ENCODE peak calls at places on chromosomes 11 and 22, in six cellular contexts. One of them, this sample, is unnamed.

GRCh38 chr11:123429851-123430735 is at the start of gene GRAMD1B:
- DNase-seq in H1: peak; percentile 87
- DNase-seq in GM12892: peak; percentile 74
- DNase-seq in GM12878: no peak
- DNase-seq in HepG2: no peak
- DNase-seq in K562: no peak
- DNase-seq in this sample: peak; percentile 82

GRCh38 chr11:72700026-72700610 is 25.9 kb upstream of the PDE2A start:
- DNase-seq in HepG2: no peak
- DNase-seq in K562: no peak
- DNase-seq in GM12878: no peak
- DNase-seq in GM12892: no peak
- DNase-seq in H1: no peak
- DNase-seq in this sample: no peak

GRCh38 chr11:95076416-95076815 is 9.7 kb downstream of the SRSF8 start:
- DNase-seq in GM12892: no peak
- DNase-seq in H1: no peak
- DNase-seq in GM12878: no peak
- DNase-seq in K562: no peak
- DNase-seq in HepG2: no peak
- DNase-seq in this sample: no peak

GRCh38 chr22:49735411-49736311 is 92.0 kb downstream of the BRD1 start:
- DNase-seq in GM12892: no peak
- DNase-seq in H1: peak; percentile 86
- DNase-seq in HepG2: no peak
- DNase-seq in K562: peak; percentile 69
- DNase-seq in GM12878: no peak
- DNase-seq in this sample: no peak

GRCh38 chr11:110381214-110381613 is 48.5 kb upstream of the FDX1 start:
- DNase-seq in HepG2: no peak
- DNase-seq in K562: no peak
- DNase-seq in GM12878: no peak
- DNase-seq in GM12892: no peak
- DNase-seq in H1: no peak
- DNase-seq in this sample: no peak

GRCh38 chr11:134118016-134118415 is 49.1 kb downstream of the JAM3 start:
- DNase-seq in GM12878: no peak
- DNase-seq in H1: no peak
- DNase-seq in K562: no peak
- DNase-seq in GM12892: no peak
- DNase-seq in HepG2: no peak
- DNase-seq in this sample: no peak

GRCh38 chr11:70077411-70078094 is 564 bp upstream of the ANO1 start:
- DNase-seq in GM12878: no peak
- DNase-seq in H1: peak; percentile 57
- DNase-seq in GM12892: no peak
- DNase-seq in K562: no peak
- DNase-seq in HepG2: no peak
- DNase-seq in this sample: no peak

GRCh38 chr11:116691779-116692178 is 81.0 kb downstream of the BUD13 start:
- DNase-seq in H1: peak; percentile 95
- DNase-seq in HepG2: peak; percentile 31
- DNase-seq in GM12878: no peak
- DNase-seq in K562: peak; percentile 84
- DNase-seq in GM12892: peak; percentile 89
- DNase-seq in this sample: peak; percentile 91

GRCh38 chr11:118938491-118939411 is 13.0 kb upstream of the BCL9L start:
- DNase-seq in H1: no peak
- DNase-seq in HepG2: peak; percentile 72
- DNase-seq in K562: no peak
- DNase-seq in GM12878: no peak
- DNase-seq in GM12892: no peak
- DNase-seq in this sample: no peak

GRCh38 chr11:118012083-118012669 is 26.0 kb downstream of the IL10RA start:
- DNase-seq in H1: peak; percentile 26
- DNase-seq in HepG2: no peak
- DNase-seq in GM12892: no peak
- DNase-seq in K562: peak; percentile 39
- DNase-seq in GM12878: no peak
- DNase-seq in this sample: no peak

GRCh38 chr11:75013051-75013450 is 24.3 kb downstream of the NEU3 start:
- DNase-seq in H1: no peak
- DNase-seq in GM12878: no peak
- DNase-seq in GM12892: no peak
- DNase-seq in K562: peak; percentile 65
- DNase-seq in HepG2: peak; percentile 85
- DNase-seq in this sample: no peak

GRCh38 chr11:1502168-1502955 is 15.8 kb upstream of the MOB2 start:
- DNase-seq in HepG2: no peak
- DNase-seq in H1: no peak
- DNase-seq in K562: no peak
- DNase-seq in GM12878: no peak
- DNase-seq in GM12892: no peak
- DNase-seq in this sample: no peak

GRCh38 chr11:75055511-75055910 is 41.2 kb downstream of the OR2AT4 start:
- DNase-seq in GM12892: no peak
- DNase-seq in HepG2: no peak
- DNase-seq in K562: no peak
- DNase-seq in H1: no peak
- DNase-seq in GM12878: no peak
- DNase-seq in this sample: no peak

GRCh38 chr11:15793032-15793996 is 563.0 kb downstream of the SOX6 start:
- DNase-seq in GM12892: no peak
- DNase-seq in K562: no peak
- DNase-seq in GM12878: no peak
- DNase-seq in HepG2: no peak
- DNase-seq in H1: no peak
- DNase-seq in this sample: no peak

GRCh38 chr11:12889243-12889642 is 119.9 kb upstream of the RASSF10 start:
- DNase-seq in K562: no peak
- DNase-seq in H1: no peak
- DNase-seq in GM12892: no peak
- DNase-seq in HepG2: no peak
- DNase-seq in GM12878: no peak
- DNase-seq in this sample: no peak

GRCh38 chr11:43542734-43543133 is 137.8 kb upstream of the HSD17B12 start:
- DNase-seq in GM12878: no peak
- DNase-seq in GM12892: no peak
- DNase-seq in HepG2: no peak
- DNase-seq in K562: no peak
- DNase-seq in H1: no peak
- DNase-seq in this sample: no peak

GRCh38 chr22:50470491-50470890 is 4.3 kb downstream of the SBF1 start:
- DNase-seq in H1: no peak
- DNase-seq in HepG2: no peak
- DNase-seq in GM12892: no peak
- DNase-seq in GM12878: no peak
- DNase-seq in K562: no peak
- DNase-seq in this sample: no peak

GRCh38 chr22:32761251-32761903 is 40.1 kb upstream of the TIMP3 start:
- DNase-seq in H1: no peak
- DNase-seq in GM12892: no peak
- DNase-seq in GM12878: no peak
- DNase-seq in HepG2: no peak
- DNase-seq in K562: no peak
- DNase-seq in this sample: no peak

GRCh38 chr11:86395061-86395551 is 20.4 kb downstream of the CCDC81 start:
- DNase-seq in GM12892: no peak
- DNase-seq in GM12878: no peak
- DNase-seq in HepG2: no peak
- DNase-seq in H1: no peak
- DNase-seq in K562: no peak
- DNase-seq in this sample: no peak

GRCh38 chr11:102603091-102603490 is 22.0 kb downstream of the MMP20 start:
- DNase-seq in HepG2: peak; percentile 98
- DNase-seq in K562: no peak
- DNase-seq in GM12878: no peak
- DNase-seq in GM12892: no peak
- DNase-seq in H1: no peak
- DNase-seq in this sample: no peak

GRCh38 chr11:126358763-126359160 is 3.3 kb downstream of the ST3GAL4 start:
- DNase-seq in K562: no peak
- DNase-seq in HepG2: no peak
- DNase-seq in GM12892: no peak
- DNase-seq in H1: peak; percentile 43
- DNase-seq in GM12878: no peak
- DNase-seq in this sample: no peak

GRCh38 chr11:2296913-2297622 is 4.7 kb downstream of the C11orf21 start:
- DNase-seq in GM12892: no peak
- DNase-seq in H1: peak; percentile 22
- DNase-seq in K562: no peak
- DNase-seq in HepG2: no peak
- DNase-seq in GM12878: no peak
- DNase-seq in this sample: no peak

GRCh38 chr11:74249496-74249895 is 61.9 kb downstream of the P4HA3 start:
- DNase-seq in K562: no peak
- DNase-seq in H1: no peak
- DNase-seq in GM12878: no peak
- DNase-seq in GM12892: no peak
- DNase-seq in HepG2: no peak
- DNase-seq in this sample: no peak

GRCh38 chr11:112344040-112344413 is 83.4 kb upstream of the PLET1 start:
- DNase-seq in K562: no peak
- DNase-seq in HepG2: no peak
- DNase-seq in GM12878: no peak
- DNase-seq in H1: no peak
- DNase-seq in GM12892: no peak
- DNase-seq in this sample: no peak

GRCh38 chr11:82719316-82719715 is 14.3 kb downstream of the FAM181B start:
- DNase-seq in HepG2: no peak
- DNase-seq in GM12878: no peak
- DNase-seq in H1: no peak
- DNase-seq in GM12892: no peak
- DNase-seq in K562: no peak
- DNase-seq in this sample: no peak

GRCh38 chr22:47631571-47632102 is 869.2 kb downstream of the TBC1D22A start:
- DNase-seq in K562: peak; percentile 79
- DNase-seq in GM12892: no peak
- DNase-seq in HepG2: no peak
- DNase-seq in H1: no peak
- DNase-seq in GM12878: no peak
- DNase-seq in this sample: no peak

GRCh38 chr11:69352715-69353325 is 58.9 kb downstream of the MYEOV start:
- DNase-seq in GM12878: no peak
- DNase-seq in H1: peak; percentile 34
- DNase-seq in HepG2: no peak
- DNase-seq in K562: no peak
- DNase-seq in GM12892: no peak
- DNase-seq in this sample: no peak

GRCh38 chr11:68036717-68037239 is 2.0 kb upstream of the TCIRG1 start:
- DNase-seq in HepG2: no peak
- DNase-seq in H1: no peak
- DNase-seq in GM12892: no peak
- DNase-seq in GM12878: no peak
- DNase-seq in K562: no peak
- DNase-seq in this sample: no peak
- TF ChIP-seq TAF1 in HepG2: no peak
- TF ChIP-seq TAF1 in H1: no peak
- TF ChIP-seq TAF1 in GM12892: no peak
- TF ChIP-seq TAF1 in GM12878: no peak
- TF ChIP-seq TAF1 in K562: no peak
- TF ChIP-seq TAF1 in this sample: no peak

DNA sequence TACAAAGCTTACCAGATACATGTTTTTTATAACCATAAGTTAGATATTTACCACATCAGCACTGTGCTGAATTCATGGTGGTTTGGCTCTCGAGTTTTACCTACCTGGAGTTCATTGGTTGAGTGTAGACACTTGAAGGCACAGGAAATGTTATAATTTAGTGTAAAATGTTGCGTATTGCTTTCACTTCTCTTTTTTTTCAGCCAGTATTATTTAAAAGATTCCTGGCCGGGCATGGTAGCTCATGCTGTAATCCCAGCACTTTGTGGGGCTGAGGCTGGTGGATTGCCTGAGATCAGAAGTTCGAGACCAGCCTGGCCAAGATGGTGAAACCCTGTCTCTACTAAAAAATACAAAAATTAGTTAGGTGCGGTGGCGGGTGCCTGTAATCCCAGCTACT is 53.0 kb upstream of the GRK2 start:
- DNase-seq in GM12878: peak; percentile 52
- DNase-seq in GM12892: no peak
- DNase-seq in H1: no peak
- DNase-seq in HepG2: no peak
- DNase-seq in K562: no peak
- DNase-seq in this sample: peak; percentile 16
- TF ChIP-seq POLR2A in GM12878: no peak
- TF ChIP-seq POLR2A in GM12892: no peak
- TF ChIP-seq POLR2A in H1: no peak
- TF ChIP-seq POLR2A in HepG2: no peak
- TF ChIP-seq POLR2A in K562: no peak
- TF ChIP-seq POLR2A in this sample: no peak

GRCh38 chr11:76194872-76195668 is 11.2 kb downstream of the WNT11 start:
- DNase-seq in H1: no peak
- DNase-seq in GM12892: no peak
- DNase-seq in K562: no peak
- DNase-seq in HepG2: no peak
- DNase-seq in GM12878: no peak
- DNase-seq in this sample: no peak

GRCh38 chr11:76197941-76198640 is 8.2 kb downstream of the WNT11 start:
- DNase-seq in GM12892: no peak
- DNase-seq in K562: no peak
- DNase-seq in HepG2: no peak
- DNase-seq in GM12878: no peak
- DNase-seq in H1: no peak
- DNase-seq in this sample: no peak

GRCh38 chr11:76200006-76200940 is 6.0 kb downstream of the WNT11 start:
- DNase-seq in H1: no peak
- DNase-seq in GM12878: no peak
- DNase-seq in HepG2: no peak
- DNase-seq in GM12892: no peak
- DNase-seq in K562: no peak
- DNase-seq in this sample: no peak

GRCh38 chr11:76197332-76197731 is 9.0 kb downstream of the WNT11 start:
- DNase-seq in GM12878: no peak
- DNase-seq in K562: no peak
- DNase-seq in GM12892: no peak
- DNase-seq in HepG2: no peak
- DNase-seq in H1: no peak
- DNase-seq in this sample: no peak

GRCh38 chr11:76196849-76197248 is 9.5 kb downstream of the WNT11 start:
- DNase-seq in K562: no peak
- DNase-seq in HepG2: no peak
- DNase-seq in GM12878: no peak
- DNase-seq in GM12892: no peak
- DNase-seq in H1: no peak
- DNase-seq in this sample: no peak
- TF ChIP-seq TAF1 in K562: no peak
- TF ChIP-seq TAF1 in HepG2: no peak
- TF ChIP-seq TAF1 in GM12878: no peak
- TF ChIP-seq TAF1 in GM12892: no peak
- TF ChIP-seq TAF1 in H1: no peak
- TF ChIP-seq TAF1 in this sample: no peak

DNA sequence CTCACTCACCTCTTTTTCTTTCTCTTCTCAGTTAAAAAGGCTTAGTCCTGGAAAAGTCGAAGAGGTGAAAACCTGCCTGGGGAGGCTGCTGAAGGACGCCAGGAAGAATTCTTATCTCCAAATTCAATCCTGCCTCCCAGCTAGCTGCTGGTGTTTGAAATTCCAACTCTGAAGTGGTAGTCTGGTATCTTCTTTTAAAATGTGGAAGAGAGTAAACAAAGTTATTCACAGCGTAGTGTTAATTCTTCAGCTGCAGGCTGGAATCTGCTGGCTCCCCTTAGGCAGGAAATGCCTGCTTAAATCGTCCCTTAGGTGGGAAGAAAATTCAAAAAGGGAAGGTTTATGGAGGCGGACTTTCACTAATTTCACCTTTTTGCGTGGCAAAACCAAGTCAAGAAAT is 439.0 kb upstream of the CCDC90B start:
- DNase-seq in H1: no peak
- DNase-seq in HepG2: no peak
- DNase-seq in GM12892: no peak
- DNase-seq in K562: no peak
- DNase-seq in GM12878: no peak
- DNase-seq in this sample: no peak
- TF ChIP-seq POLR2A in H1: no peak
- TF ChIP-seq POLR2A in HepG2: no peak
- TF ChIP-seq POLR2A in GM12892: no peak
- TF ChIP-seq POLR2A in K562: no peak
- TF ChIP-seq POLR2A in GM12878: no peak
- TF ChIP-seq POLR2A in this sample: no peak